ENCODE peak calls at places on chromosome 11, in seven cellular contexts. L is fibroblast of lung, Y is cardiac muscle cell, U is breast epithelium, G is fibroblast of mammary gland, P is HFF-Myc, C is mesothelial cell of epicardium. H is an unnamed sample.

GRCh38 chr11:102230911-102231310 is 86.4 kb upstream of the BIRC3 start:
- DNase-seq in C (no peak), U (no peak), P (no peak), Y (no peak), L (no peak), G (no peak), H (no peak)

GRCh38 chr11:39990413-39990812 is 1469.0 kb downstream of the LRRC4C start:
- DNase-seq in G (no peak), L (no peak), P (no peak), U (no peak), C (no peak), Y (peak; percentile 14), H (no peak)

GRCh38 chr11:76669901-76670474 is 559 bp downstream of the LRRC32 start:
- DNase-seq in Y (peak; percentile 43), U (no peak), L (peak; percentile 71), G (peak; percentile 82), C (no peak), P (no peak), H (no peak)

GRCh38 chr11:64305691-64306562 is 603 bp downstream of the ESRRA start:
- DNase-seq in U (no peak), Y (peak; percentile 64), G (no peak), L (peak; percentile 51), C (no peak), P (no peak), H (peak; percentile 78)

GRCh38 chr11:11558826-11559225 is 63.0 kb downstream of the GALNT18 start:
- DNase-seq in C (no peak), Y (no peak), U (no peak), L (no peak), G (no peak), P (no peak), H (no peak)

GRCh38 chr11:27950339-27950738 is 157.6 kb downstream of the KIF18A start:
- DNase-seq in G (no peak), U (no peak), P (no peak), L (no peak), Y (no peak), C (no peak), H (no peak)

GRCh38 chr11:70710192-70710965 is 312.1 kb downstream of the CTTN start:
- DNase-seq in G (no peak), C (no peak), Y (no peak), P (no peak), L (no peak), U (no peak), H (no peak)

GRCh38 chr11:95415837-95416288 is 184.9 kb upstream of the SESN3 start:
- DNase-seq in G (no peak), Y (no peak), P (no peak), L (no peak), C (no peak), U (no peak), H (no peak)

GRCh38 chr11:122785156-122785605 is 53.1 kb upstream of the CRTAM start:
- DNase-seq in Y (no peak), P (no peak), L (peak; percentile 30), U (no peak), G (peak; percentile 40), C (no peak), H (no peak)

GRCh38 chr11:1968454-1968995 is 21.4 kb downstream of the MRPL23 start:
- DNase-seq in P (no peak), C (no peak), G (no peak), L (no peak), Y (no peak), U (no peak), H (no peak)

GRCh38 chr11:12853652-12854296 is 155.3 kb upstream of the RASSF10 start:
- DNase-seq in G (peak; percentile 65), U (no peak), L (peak; percentile 65), Y (peak; percentile 48), P (no peak), C (no peak), H (no peak)

GRCh38 chr11:76148941-76149613 is 57.2 kb downstream of the WNT11 start:
- DNase-seq in C (no peak), P (no peak), U (no peak), G (no peak), L (no peak), Y (no peak), H (no peak)

GRCh38 chr11:66659785-66660184 is 17.9 kb downstream of the RBM4B start:
- DNase-seq in L (no peak), Y (no peak), U (no peak), G (no peak), C (no peak), P (no peak), H (no peak)

GRCh38 chr11:93921695-93922468 is 71.5 kb upstream of the VSTM5 start:
- DNase-seq in C (no peak), G (peak; percentile 70), L (peak; percentile 72), U (no peak), Y (peak; percentile 69), P (peak; percentile 52), H (peak; percentile 64)

GRCh38 chr11:107608809-107609208 is 17.9 kb downstream of the ELMOD1 start:
- DNase-seq in L (no peak), Y (no peak), P (no peak), C (no peak), U (no peak), G (no peak), H (no peak)

GRCh38 chr11:107609384-107610218 is 18.7 kb downstream of the ELMOD1 start:
- DNase-seq in L (no peak), P (no peak), Y (no peak), U (no peak), C (no peak), G (no peak), H (no peak)

DNA sequence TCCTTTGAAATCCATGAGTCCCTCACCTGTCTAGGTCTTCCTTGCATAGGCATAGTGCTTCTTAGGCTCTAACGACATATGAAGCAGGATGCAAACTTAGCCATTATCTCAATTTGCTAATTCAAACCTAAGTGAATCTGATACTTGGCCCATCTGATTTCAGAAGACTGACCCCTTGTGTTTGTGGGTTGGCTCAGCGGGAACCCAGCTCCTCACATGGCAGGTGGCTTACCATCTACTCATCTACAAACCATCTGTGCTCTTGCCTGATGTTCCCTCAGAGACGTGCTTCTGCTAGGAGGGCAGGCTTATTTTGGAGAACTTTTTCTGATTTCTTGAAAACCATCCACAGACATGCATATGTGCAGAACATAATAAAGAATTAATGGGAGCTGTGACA is 15.2 kb downstream of the ELMOD1 start:
- DNase-seq in C (no peak), L (no peak), U (no peak), P (no peak), Y (no peak), G (no peak), H (peak; percentile 26)
- TF ChIP-seq CTCF in C (no peak), L (no peak), U (no peak), P (peak; percentile 13), Y (no peak), G (peak; percentile 19), H (no peak)

DNA sequence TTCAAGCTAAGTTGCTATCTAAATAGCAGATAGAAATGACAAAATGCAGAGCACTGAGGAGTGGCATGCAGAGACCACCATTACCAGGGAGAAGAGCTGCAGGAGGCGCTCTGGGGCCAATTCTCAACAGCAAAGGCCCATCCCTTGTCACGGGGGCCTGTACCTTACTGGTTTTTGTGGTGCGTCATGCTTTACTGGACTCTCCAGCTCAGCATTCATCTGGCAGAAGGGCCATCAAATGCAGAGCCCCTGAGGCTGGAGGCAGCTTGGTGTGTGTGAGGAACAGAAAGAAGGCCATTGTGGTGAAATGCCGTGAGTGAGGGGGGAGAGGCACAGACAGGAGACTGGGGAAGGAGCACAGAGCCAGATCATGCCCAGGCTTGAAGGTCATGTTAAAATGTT is 56.5 kb upstream of the NAV2 start:
- DNase-seq in U (peak; percentile 87), L (no peak), P (no peak), Y (no peak), G (no peak), C (no peak), H (no peak)
- TF ChIP-seq CTCF in U (no peak), L (no peak), P (no peak), Y (no peak), G (no peak), C (no peak), H (no peak)

GRCh38 chr11:62753736-62754603 is at the start of gene ZBTB3:
- DNase-seq in Y (peak; percentile 98), U (peak; percentile 99), C (peak; percentile 93), L (peak; percentile 99), G (peak; percentile 99), P (peak; percentile 99), H (peak; percentile 100)
- TF ChIP-seq CTCF in Y (no peak), U (peak; percentile 37), C (no peak), L (no peak), G (no peak), P (no peak), H (no peak)

GRCh38 chr11:119030329-119031047 is at the start of gene SLC37A4:
- DNase-seq in G (peak; percentile 96), U (peak; percentile 98), L (peak; percentile 98), P (peak; percentile 89), C (peak; percentile 95), Y (peak; percentile 98), H (peak; percentile 99)
- TF ChIP-seq CTCF in G (no peak), U (peak; percentile 90), L (no peak), P (no peak), C (peak; percentile 75), Y (peak; percentile 91), H (peak; percentile 93)

DNA sequence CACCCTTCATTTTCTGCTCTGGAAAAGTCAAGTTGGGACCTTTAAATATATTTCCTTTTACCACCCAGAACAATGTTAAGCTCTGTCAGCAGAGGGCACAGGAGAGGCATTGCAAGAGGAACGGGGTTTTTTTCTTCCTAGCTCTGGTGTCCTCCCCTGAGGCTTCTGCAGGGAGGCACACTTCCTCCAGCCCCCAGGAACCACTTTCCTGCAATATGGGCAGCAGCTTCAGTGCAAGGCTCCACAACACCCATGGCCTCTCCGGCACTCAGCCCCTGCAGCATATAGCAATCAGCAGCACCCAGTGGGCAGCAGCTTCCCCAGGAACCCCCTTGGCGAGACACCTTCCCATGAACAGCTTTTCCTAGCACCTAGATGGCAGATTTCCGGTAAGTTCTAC is 101.4 kb downstream of the SYT9 start:
- DNase-seq in P (no peak), U (no peak), L (no peak), G (peak; percentile 24), C (no peak), Y (peak; percentile 26), H (peak; percentile 58)
- TF ChIP-seq CTCF in P (peak; percentile 52), U (peak; percentile 31), L (peak; percentile 54), G (peak; percentile 48), C (no peak), Y (peak; percentile 45), H (peak; percentile 64)

GRCh38 chr11:78620159-78620558 is 45.5 kb upstream of the NARS2 start:
- DNase-seq in Y (no peak), L (no peak), P (no peak), C (no peak), G (no peak), U (no peak), H (no peak)

GRCh38 chr11:78613053-78613813 is 38.6 kb upstream of the NARS2 start:
- DNase-seq in G (no peak), C (no peak), P (no peak), L (no peak), U (no peak), Y (no peak), H (no peak)

GRCh38 chr11:78615724-78616123 is 41.1 kb upstream of the NARS2 start:
- DNase-seq in L (no peak), U (no peak), P (no peak), Y (no peak), G (peak; percentile 4), C (no peak), H (no peak)
- TF ChIP-seq CTCF in L (no peak), U (no peak), P (peak; percentile 13), Y (peak; percentile 3), G (peak; percentile 25), C (no peak), H (no peak)

H was measured in GM12865.